ENCODE peak calls at places on chromosomes 7 and 10, in eight cellular contexts. G is IMR-90, I is uterus, V is HCT116, O is heart left ventricle, Q is stomach, F is GM12878, W is lower leg skin. B is an unnamed sample.

GRCh38 chr7:146076344-146076743 is 40.3 kb upstream of the CNTNAP2 start:
- DNase-seq in I (no peak), O (no peak), G (no peak), W (no peak), V (no peak), F (no peak), Q (no peak), B (no peak)

GRCh38 chr10:133141144-133141962 is 18.7 kb upstream of the KNDC1 start:
- DNase-seq in W (no peak), I (peak; percentile 7), V (no peak), Q (no peak), F (no peak), O (peak; percentile 6), G (no peak), B (no peak)

GRCh38 chr7:116210345-116211005 is at the start of gene TES:
- DNase-seq in W (peak; percentile 90), G (peak; percentile 57), O (peak; percentile 75), F (no peak), I (peak; percentile 46), Q (peak; percentile 87), V (peak; percentile 70), B (no peak)

GRCh38 chr10:60951272-60951724 is 7.3 kb upstream of the RHOBTB1 start:
- DNase-seq in F (no peak), W (no peak), V (no peak), Q (no peak), I (no peak), O (no peak), G (peak; percentile 61), B (no peak)

GRCh38 chr10:112191223-112191622 is 7.7 kb upstream of the GPAM start:
- DNase-seq in I (no peak), Q (no peak), V (no peak), G (no peak), F (no peak), W (no peak), O (no peak), B (no peak)

GRCh38 chr7:109101332-109101731 is 531.7 kb downstream of the DNAJB9 start:
- DNase-seq in G (no peak), I (no peak), V (no peak), W (no peak), F (no peak), Q (no peak), O (no peak), B (no peak)

GRCh38 chr7:48109848-48110663 is 21.0 kb downstream of the UPP1 start:
- DNase-seq in G (peak; percentile 26), V (peak; percentile 46), F (peak; percentile 46), W (peak; percentile 96), I (peak; percentile 72), Q (peak; percentile 86), O (peak; percentile 85), B (peak; percentile 62)

GRCh38 chr7:45183711-45184210 is 26.2 kb downstream of the RAMP3 start:
- DNase-seq in V (no peak), I (peak; percentile 9), F (no peak), O (peak; percentile 12), Q (no peak), W (peak; percentile 64), G (no peak), B (no peak)

GRCh38 chr7:46169384-46169755 is 248.3 kb upstream of the IGFBP3 start:
- DNase-seq in G (peak; percentile 19), F (no peak), Q (no peak), W (no peak), V (no peak), O (no peak), I (no peak), B (no peak)

GRCh38 chr7:113812881-113813280 is 105.9 kb downstream of the PPP1R3A start:
- DNase-seq in F (no peak), V (no peak), I (no peak), G (peak; percentile 29), O (no peak), W (no peak), Q (no peak), B (no peak)

GRCh38 chr7:126589068-126589684 is 663.6 kb downstream of the GRM8 start:
- DNase-seq in V (no peak), F (no peak), Q (no peak), O (no peak), W (no peak), I (no peak), G (no peak), B (no peak)

GRCh38 chr7:122430710-122431109 is 126.2 kb upstream of the FEZF1 start:
- DNase-seq in W (no peak), G (no peak), O (no peak), F (no peak), I (no peak), Q (no peak), V (no peak), B (no peak)

GRCh38 chr10:101071266-101071884 is 9.6 kb downstream of the KAZALD1 start:
- DNase-seq in W (no peak), I (no peak), O (no peak), G (peak; percentile 73), F (peak; percentile 34), Q (no peak), V (no peak), B (no peak)

GRCh38 chr7:132472463-132473120 is 103.7 kb downstream of the PLXNA4 start:
- DNase-seq in F (no peak), W (peak; percentile 89), Q (no peak), O (peak; percentile 80), G (no peak), V (no peak), I (peak; percentile 79), B (peak; percentile 15)

GRCh38 chr7:91020611-91021385 is 243.4 kb upstream of the FZD1 start:
- DNase-seq in F (no peak), V (no peak), Q (no peak), O (no peak), I (no peak), G (no peak), W (no peak), B (no peak)

GRCh38 chr7:132501956-132502355 is 74.3 kb downstream of the PLXNA4 start:
- DNase-seq in I (no peak), V (no peak), G (no peak), O (no peak), F (no peak), W (no peak), Q (no peak), B (no peak)

GRCh38 chr7:77413861-77414424 is 2.2 kb downstream of the GSAP start:
- DNase-seq in O (no peak), F (no peak), I (no peak), G (peak; percentile 59), Q (no peak), V (no peak), W (no peak), B (no peak)

GRCh38 chr10:73768881-73769280 is 13.0 kb upstream of the CHCHD1 start:
- DNase-seq in I (no peak), W (peak; percentile 71), G (no peak), F (no peak), O (no peak), Q (no peak), V (no peak), B (no peak)

GRCh38 chr7:48084727-48085432 is 4.2 kb upstream of the UPP1 start:
- DNase-seq in I (peak; percentile 86), O (peak; percentile 70), F (peak; percentile 90), G (peak; percentile 99), W (no peak), Q (peak; percentile 60), V (peak; percentile 87), B (peak; percentile 81)

GRCh38 chr10:61869276-61869675 is 32.2 kb upstream of the ARID5B start:
- DNase-seq in F (no peak), Q (no peak), I (no peak), V (no peak), W (no peak), O (no peak), G (no peak), B (no peak)

GRCh38 chr10:53379951-53380350 is 607.4 kb upstream of the MBL2 start:
- DNase-seq in Q (no peak), I (no peak), G (no peak), O (no peak), W (no peak), F (no peak), V (no peak), B (no peak)

GRCh38 chr7:21566094-21566493 is 23.3 kb downstream of the DNAH11 start:
- DNase-seq in O (no peak), Q (no peak), G (no peak), I (no peak), W (no peak), V (no peak), F (no peak), B (no peak)

GRCh38 chr10:68506406-68506805 is 20.9 kb downstream of the SLC25A16 start:
- DNase-seq in G (no peak), Q (no peak), V (no peak), F (no peak), O (no peak), I (no peak), W (no peak), B (no peak)

GRCh38 chr7:101555269-101555920 is 73.7 kb downstream of the MYL10 start:
- DNase-seq in V (no peak), W (peak; percentile 63), I (peak; percentile 2), O (no peak), G (no peak), Q (no peak), F (no peak), B (no peak)

GRCh38 chr10:71287456-71287855 is 31.6 kb upstream of the SLC29A3 start:
- DNase-seq in Q (no peak), O (no peak), F (no peak), I (no peak), W (no peak), V (no peak), G (no peak), B (no peak)

GRCh38 chr7:98681496-98681895 is 64.4 kb downstream of the NPTX2 start:
- DNase-seq in V (no peak), W (no peak), F (no peak), Q (no peak), I (no peak), G (no peak), O (no peak), B (no peak)

GRCh38 chr7:66877577-66878300 is 43.3 kb upstream of the TMEM248 start:
- DNase-seq in V (no peak), I (no peak), W (no peak), Q (no peak), O (no peak), F (peak; percentile 54), G (peak; percentile 36), B (no peak)

GRCh38 chr7:44082541-44083207 is 344 bp upstream of the POLM start:
- DNase-seq in O (peak; percentile 99), W (peak; percentile 100), G (peak; percentile 98), F (peak; percentile 88), I (peak; percentile 99), Q (peak; percentile 99), V (peak; percentile 95), B (peak; percentile 97)
- TF ChIP-seq POLR2A in O (peak; percentile 34), W (no peak), G (no peak), F (no peak), I (peak; percentile 65), Q (no peak), V (no peak), B (peak; percentile 89)

GRCh38 chr7:29365423-29365822 is 170.8 kb downstream of the CHN2 start:
- DNase-seq in W (no peak), V (no peak), G (no peak), I (no peak), F (no peak), O (no peak), Q (no peak), B (no peak)
- TF ChIP-seq POLR2A in W (no peak), V (no peak), G (no peak), I (no peak), F (no peak), O (no peak), Q (no peak), B (no peak)

GRCh38 chr7:73308665-73309214 is at the start of gene NSUN5:
- DNase-seq in F (peak; percentile 56), W (peak; percentile 97), Q (peak; percentile 91), V (peak; percentile 68), G (peak; percentile 48), O (peak; percentile 86), I (peak; percentile 74), B (peak; percentile 27)
- TF ChIP-seq POLR2A in F (peak; percentile 93), W (no peak), Q (no peak), V (peak; percentile 85), G (no peak), O (no peak), I (peak; percentile 38), B (peak; percentile 63)

GRCh38 chr10:4983615-4984216 is 19.9 kb downstream of the AKR1C2 start:
- DNase-seq in G (no peak), V (no peak), F (no peak), O (no peak), I (no peak), W (no peak), Q (no peak), B (no peak)
- TF ChIP-seq POLR2A in G (no peak), V (no peak), F (no peak), O (no peak), I (no peak), W (no peak), Q (no peak), B (no peak)

B was measured in H54.